ENCODE peak calls at places on chromosomes 7 and 10, in six cellular contexts. D is H1, K is HepG2, A is HCT116, S is GM12878, E is K562. F is an unnamed sample.

GRCh38 chr10:123021517-123021916 is 12.7 kb downstream of the ACADSB start:
- DNase-seq in K (peak; percentile 36), E (no peak), D (no peak), S (no peak), A (peak; percentile 29), F (no peak)

GRCh38 chr10:22308390-22308789 is 7.8 kb upstream of the COMMD3 start:
- DNase-seq in K (no peak), D (no peak), S (peak; percentile 36), E (no peak), A (no peak), F (no peak)

GRCh38 chr7:51601461-51601860 is 284.9 kb upstream of the COBL start:
- DNase-seq in E (no peak), S (no peak), D (no peak), A (no peak), K (no peak), F (no peak)

GRCh38 chr10:50384238-50384637 is 132.9 kb upstream of the ASAH2 start:
- DNase-seq in D (no peak), E (no peak), A (no peak), K (no peak), S (no peak), F (no peak)

GRCh38 chr10:48518926-48519730 is 85.7 kb downstream of the ARHGAP22 start:
- DNase-seq in E (no peak), A (no peak), D (peak; percentile 41), K (no peak), S (no peak), F (no peak)

GRCh38 chr7:18890134-18890533 is 227.3 kb downstream of the TWIST1 start:
- DNase-seq in E (no peak), K (no peak), D (no peak), A (no peak), S (no peak), F (no peak)

GRCh38 chr7:157498690-157499089 is 161.9 kb downstream of the DNAJB6 start:
- DNase-seq in D (peak; percentile 34), S (no peak), A (no peak), E (no peak), K (no peak), F (no peak)

GRCh38 chr10:88060762-88061161 is 197.3 kb downstream of the PTEN start:
- DNase-seq in A (no peak), E (no peak), K (no peak), D (no peak), S (no peak), F (no peak)

GRCh38 chr10:23291551-23292334 is 52.9 kb downstream of the C10orf67 start:
- DNase-seq in D (no peak), S (no peak), K (no peak), A (no peak), E (no peak), F (no peak)

GRCh38 chr7:24119852-24120251 is 164.1 kb upstream of the NPY start:
- DNase-seq in K (no peak), S (no peak), D (no peak), A (no peak), E (no peak), F (peak; percentile 63)

GRCh38 chr10:97040706-97041105 is 145.1 kb downstream of the SLIT1 start:
- DNase-seq in D (no peak), A (no peak), S (no peak), E (no peak), K (no peak), F (no peak)

GRCh38 chr10:70539471-70539870 is 60.9 kb downstream of the PALD1 start:
- DNase-seq in A (no peak), K (no peak), D (no peak), S (no peak), E (no peak), F (no peak)

GRCh38 chr7:88111136-88111748 is 108.6 kb downstream of the SRI start:
- DNase-seq in D (no peak), E (peak; percentile 25), A (peak; percentile 36), S (no peak), K (peak; percentile 35), F (peak; percentile 13)

GRCh38 chr7:2964208-2964607 is 79.5 kb downstream of the CARD11 start:
- DNase-seq in K (no peak), D (no peak), A (no peak), S (no peak), E (no peak), F (no peak)

GRCh38 chr7:122845286-122845685 is 41.0 kb downstream of the CADPS2 start:
- DNase-seq in D (no peak), E (no peak), A (no peak), K (no peak), S (no peak), F (no peak)

GRCh38 chr10:101529720-101530553 is 58.1 kb downstream of the POLL start:
- DNase-seq in D (no peak), S (no peak), E (no peak), A (no peak), K (no peak), F (no peak)

GRCh38 chr10:132303361-132304115 is 4.2 kb downstream of the STK32C start:
- DNase-seq in A (no peak), K (no peak), S (no peak), D (no peak), E (no peak), F (no peak)

GRCh38 chr7:50446542-50446960 is 3.6 kb downstream of the FIGNL1 start:
- DNase-seq in S (peak; percentile 62), D (no peak), K (peak; percentile 39), A (peak; percentile 99), E (no peak), F (no peak)

GRCh38 chr10:72367301-72367970 is 12.7 kb upstream of the DNAJB12 start:
- DNase-seq in E (no peak), D (no peak), A (no peak), S (no peak), K (no peak), F (no peak)

GRCh38 chr7:101557421-101557820 is 71.7 kb downstream of the MYL10 start:
- DNase-seq in D (no peak), E (no peak), A (no peak), S (no peak), K (no peak), F (no peak)

GRCh38 chr10:77715081-77715480 is 77.5 kb upstream of the KCNMA1 start:
- DNase-seq in A (peak; percentile 8), D (no peak), K (peak; percentile 23), E (peak; percentile 68), S (no peak), F (no peak)

GRCh38 chr7:26863504-26864308 is 684 bp downstream of the SKAP2 start:
- DNase-seq in S (peak; percentile 37), D (no peak), A (peak; percentile 18), K (peak; percentile 12), E (peak; percentile 20), F (peak; percentile 15)

GRCh38 chr7:101099969-101100781 is 14.9 kb downstream of the TRIM56 start:
- DNase-seq in A (peak; percentile 84), E (peak; percentile 98), S (no peak), D (peak; percentile 72), K (peak; percentile 88), F (peak; percentile 95)

GRCh38 chr10:14263041-14263440 is 67.7 kb downstream of the FRMD4A start:
- DNase-seq in A (no peak), D (no peak), S (no peak), E (no peak), K (no peak), F (no peak)

GRCh38 chr10:58590152-58590551 is 77.5 kb downstream of the BICC1 start:
- DNase-seq in E (no peak), K (no peak), D (no peak), S (no peak), A (no peak), F (no peak)

GRCh38 chr7:44754802-44755697 is 6.4 kb downstream of the ZMIZ2 start:
- DNase-seq in A (no peak), D (no peak), S (no peak), K (no peak), E (no peak), F (no peak)

GRCh38 chr7:30923774-30924413 is 12.2 kb downstream of the AQP1 start:
- DNase-seq in D (peak; percentile 30), K (no peak), S (no peak), A (no peak), E (no peak), F (no peak)

GRCh38 chr7:121985476-121985875 is 112.5 kb downstream of the PTPRZ1 start:
- DNase-seq in A (no peak), S (no peak), D (no peak), K (no peak), E (no peak), F (no peak)

GRCh38 chr10:21506351-21506750 is 19.1 kb downstream of the SKIDA1 start:
- DNase-seq in E (no peak), K (no peak), A (no peak), S (no peak), D (no peak), F (no peak)

GRCh38 chr10:930415-931325 is 835 bp downstream of the LARP4B start:
- DNase-seq in A (no peak), K (peak; percentile 42), D (peak; percentile 65), S (no peak), E (peak; percentile 60), F (no peak)

GRCh38 chr10:50590935-50591334 is 32.8 kb downstream of the SGMS1 start:
- DNase-seq in E (no peak), A (no peak), K (no peak), D (no peak), S (no peak), F (no peak)

GRCh38 chr10:17234541-17234940 is 6.5 kb downstream of the VIM start:
- DNase-seq in K (no peak), A (no peak), E (no peak), S (no peak), D (no peak), F (no peak)

GRCh38 chr7:112708236-112708635 is 82.0 kb downstream of the TMEM168 start:
- DNase-seq in K (peak; percentile 13), A (no peak), D (no peak), S (no peak), E (peak; percentile 53), F (no peak)

GRCh38 chr10:121572857-121573540 is 25.2 kb downstream of the FGFR2 start:
- DNase-seq in E (no peak), K (no peak), S (no peak), A (no peak), D (no peak), F (no peak)
- H3K4me1 ChIP-seq in E (no peaks in the 10 kb centered on the region), K (peaks cover 22% of the 10 kb centered on the region), S (no peaks in the 10 kb centered on the region), A (no peaks in the 10 kb centered on the region), D (peaks cover 17% of the 10 kb centered on the region), F (peaks cover 6% of the 10 kb centered on the region)

GRCh38 chr7:108605582-108606173 is 36.0 kb downstream of the DNAJB9 start:
- DNase-seq in K (no peak), S (no peak), D (no peak), A (no peak), E (no peak), F (no peak)
- TF ChIP-seq YY1 in K (no peak), S (no peak), D (no peak), A (no peak), E (no peak), F (no peak)

GRCh38 chr10:103104721-103105120 is 88.4 kb downstream of the NT5C2 start:
- DNase-seq in E (no peak), K (no peak), D (no peak), A (no peak), S (no peak), F (no peak)
- TF ChIP-seq ZNF274 in E (no peak), K (no peak), D (no peak), A (no peak), S (no peak), F (no peak)

DNA sequence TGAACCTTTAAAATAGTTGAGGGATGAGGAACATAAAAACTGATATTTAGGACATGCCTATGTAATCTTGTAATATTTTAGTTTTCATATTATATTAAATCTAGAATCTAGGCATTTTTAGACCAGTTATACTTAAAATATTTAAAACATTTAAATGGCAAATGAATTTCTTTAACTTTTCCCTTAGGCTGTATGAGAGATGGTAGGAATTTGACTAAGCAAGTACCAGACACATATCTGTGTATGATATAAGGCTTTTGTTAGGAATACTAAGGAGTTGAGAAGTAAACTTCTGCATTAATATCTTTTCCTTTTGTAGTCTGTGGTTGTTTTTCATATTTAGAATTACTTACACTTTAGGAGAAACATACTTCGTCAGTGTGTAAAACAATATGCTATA is 25.1 kb downstream of the SEPTIN7 start:
- DNase-seq in D (no peak), A (no peak), S (no peak), E (no peak), K (no peak), F (no peak)
- H3K4me1 ChIP-seq in D (no peaks in the 10 kb centered on the region), A (no peaks in the 10 kb centered on the region), S (no peaks in the 10 kb centered on the region), E (peaks cover 7% of the 10 kb centered on the region), K (peaks cover 7% of the 10 kb centered on the region), F (no peaks in the 10 kb centered on the region)